ENCODE peak calls at places on chromosome 6, in four cellular contexts. One of them, this sample, is unnamed.

GRCh38 chr6:16781348-16782169 is 20.3 kb upstream of the ATXN1 start:
- ATAC-seq in IMR-90: no peak
- ATAC-seq in gastrocnemius medialis: peak
- ATAC-seq in pancreas: no peak
- ATAC-seq in this sample: no peak

GRCh38 chr6:11201772-11202512 is 30.5 kb downstream of the NEDD9 start:
- ATAC-seq in IMR-90: no peak
- ATAC-seq in gastrocnemius medialis: no peak
- ATAC-seq in pancreas: no peak
- ATAC-seq in this sample: no peak

GRCh38 chr6:55265409-55266114 is 61.7 kb upstream of the GFRAL start:
- ATAC-seq in IMR-90: no peak
- ATAC-seq in gastrocnemius medialis: no peak
- ATAC-seq in pancreas: no peak
- ATAC-seq in this sample: no peak

GRCh38 chr6:14831070-14831469 is 414.8 kb upstream of the JARID2 start:
- ATAC-seq in IMR-90: no peak
- ATAC-seq in gastrocnemius medialis: no peak
- ATAC-seq in pancreas: no peak
- ATAC-seq in this sample: no peak

GRCh38 chr6:163356324-163356723 is 58.2 kb upstream of the QKI start:
- ATAC-seq in IMR-90: peak
- ATAC-seq in gastrocnemius medialis: peak
- ATAC-seq in pancreas: no peak
- ATAC-seq in this sample: peak

GRCh38 chr6:132491881-132492280 is 21.0 kb downstream of the STX7 start:
- ATAC-seq in IMR-90: no peak
- ATAC-seq in gastrocnemius medialis: no peak
- ATAC-seq in pancreas: no peak
- ATAC-seq in this sample: no peak

GRCh38 chr6:70396796-70397729 is 16.2 kb upstream of the FAM135A start:
- ATAC-seq in IMR-90: no peak
- ATAC-seq in gastrocnemius medialis: no peak
- ATAC-seq in pancreas: no peak
- ATAC-seq in this sample: no peak

GRCh38 chr6:86686496-86686895 is 250.8 kb upstream of the HTR1E start:
- ATAC-seq in IMR-90: no peak
- ATAC-seq in gastrocnemius medialis: no peak
- ATAC-seq in pancreas: no peak
- ATAC-seq in this sample: no peak

GRCh38 chr6:13810688-13811446 is 3.5 kb downstream of the MCUR1 start:
- ATAC-seq in IMR-90: no peak
- ATAC-seq in gastrocnemius medialis: no peak
- ATAC-seq in pancreas: no peak
- ATAC-seq in this sample: no peak

GRCh38 chr6:20681243-20681684 is 147.0 kb downstream of the CDKAL1 start:
- ATAC-seq in IMR-90: peak
- ATAC-seq in gastrocnemius medialis: no peak
- ATAC-seq in pancreas: no peak
- ATAC-seq in this sample: no peak

GRCh38 chr6:20687494-20687893 is 153.2 kb downstream of the CDKAL1 start:
- ATAC-seq in IMR-90: no peak
- ATAC-seq in gastrocnemius medialis: no peak
- ATAC-seq in pancreas: no peak
- ATAC-seq in this sample: no peak

GRCh38 chr6:20684474-20684873 is 150.2 kb downstream of the CDKAL1 start:
- ATAC-seq in IMR-90: no peak
- ATAC-seq in gastrocnemius medialis: no peak
- ATAC-seq in pancreas: no peak
- ATAC-seq in this sample: no peak

GRCh38 chr6:20688710-20689500 is 154.6 kb downstream of the CDKAL1 start:
- ATAC-seq in IMR-90: peak
- ATAC-seq in gastrocnemius medialis: no peak
- ATAC-seq in pancreas: no peak
- ATAC-seq in this sample: no peak

GRCh38 chr6:20686142-20686541 is 151.9 kb downstream of the CDKAL1 start:
- ATAC-seq in IMR-90: no peak
- ATAC-seq in gastrocnemius medialis: no peak
- ATAC-seq in pancreas: no peak
- ATAC-seq in this sample: no peak
- TF ChIP-seq CTCF in IMR-90: no peak
- TF ChIP-seq CTCF in gastrocnemius medialis: no peak
- TF ChIP-seq CTCF in pancreas: no peak
- TF ChIP-seq CTCF in this sample: no peak

DNA sequence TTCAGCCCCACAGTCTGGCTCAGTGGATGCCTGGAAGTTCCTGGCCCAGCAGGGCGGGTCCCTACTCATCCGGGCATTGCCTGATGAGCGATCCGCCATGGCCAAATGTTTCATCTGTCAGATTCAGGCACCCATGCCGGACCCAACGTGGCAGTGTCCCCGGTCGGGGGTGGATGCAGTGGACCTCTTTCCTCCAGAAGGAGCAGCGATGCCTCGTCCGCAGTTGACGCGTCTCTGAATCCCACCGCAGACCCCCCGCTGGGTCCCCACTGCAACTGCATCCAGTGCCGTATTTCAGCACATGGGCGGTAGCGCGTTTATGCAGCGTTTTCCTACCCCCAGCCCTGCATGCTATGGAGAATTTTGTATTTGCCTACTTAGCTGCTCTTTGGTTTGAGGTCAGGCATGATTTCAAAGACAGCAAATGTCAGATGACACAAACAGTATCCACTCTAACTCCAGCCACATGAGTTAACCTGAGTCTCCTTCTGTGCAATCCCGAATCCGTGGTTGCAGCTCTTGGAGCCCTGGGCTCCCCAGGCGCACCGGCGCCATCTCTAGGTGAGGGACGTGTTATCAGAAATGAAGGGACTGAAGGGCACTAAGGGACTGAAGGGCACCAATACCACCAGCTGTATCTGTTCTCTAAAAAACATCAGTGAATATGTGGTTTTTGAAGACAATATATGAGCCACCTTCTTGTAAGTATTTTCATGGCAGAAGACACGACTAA is 72.6 kb upstream of the THBS2 start:
- ATAC-seq in IMR-90: peak
- ATAC-seq in gastrocnemius medialis: no peak
- ATAC-seq in pancreas: no peak
- ATAC-seq in this sample: no peak
- TF ChIP-seq CTCF in IMR-90: peak
- TF ChIP-seq CTCF in gastrocnemius medialis: no peak
- TF ChIP-seq CTCF in pancreas: no peak
- TF ChIP-seq CTCF in this sample: no peak

GRCh38 chr6:84763397-84764331 is 734 bp downstream of the TBX18 start:
- ATAC-seq in IMR-90: peak
- ATAC-seq in gastrocnemius medialis: peak
- ATAC-seq in pancreas: peak
- ATAC-seq in this sample: peak
- TF ChIP-seq CTCF in IMR-90: no peak
- TF ChIP-seq CTCF in gastrocnemius medialis: no peak
- TF ChIP-seq CTCF in pancreas: no peak
- TF ChIP-seq CTCF in this sample: no peak

DNA sequence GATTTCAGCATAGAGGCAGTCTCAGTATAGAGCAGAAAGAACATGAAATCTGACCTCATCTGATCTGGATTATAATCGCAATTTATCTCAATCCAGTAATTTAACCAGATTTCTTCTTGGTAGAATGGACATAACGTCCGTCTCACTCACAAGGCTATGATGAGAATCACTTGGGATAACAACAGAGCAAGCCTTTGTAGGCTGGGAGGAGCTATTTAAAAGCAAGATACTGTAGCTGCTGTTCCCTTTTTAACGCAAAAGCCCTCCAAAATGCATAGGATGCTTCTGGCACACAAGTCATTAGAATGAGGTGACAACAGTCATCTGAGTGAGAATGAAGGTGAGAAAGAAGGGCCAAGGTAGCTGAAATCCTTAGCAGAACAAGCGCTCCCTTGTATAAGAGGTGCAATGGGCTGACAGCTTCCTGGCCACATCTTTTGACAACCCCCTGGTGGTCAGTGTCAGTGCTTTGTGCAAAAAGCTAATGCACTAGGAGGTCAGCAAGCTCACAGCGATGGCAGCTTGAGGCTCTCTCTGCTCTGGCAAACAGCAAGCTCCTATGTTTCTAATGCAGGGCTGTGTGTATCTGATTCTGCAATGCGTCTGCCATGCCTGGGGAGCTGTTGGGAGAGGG is 16.4 kb downstream of the METTL24 start:
- ATAC-seq in IMR-90: peak
- ATAC-seq in gastrocnemius medialis: no peak
- ATAC-seq in pancreas: no peak
- ATAC-seq in this sample: no peak
- TF ChIP-seq CTCF in IMR-90: peak
- TF ChIP-seq CTCF in gastrocnemius medialis: no peak
- TF ChIP-seq CTCF in pancreas: no peak
- TF ChIP-seq CTCF in this sample: no peak

GRCh38 chr6:123715243-123715863 is 78.6 kb upstream of the TRDN start:
- ATAC-seq in IMR-90: no peak
- ATAC-seq in gastrocnemius medialis: peak
- ATAC-seq in pancreas: no peak
- ATAC-seq in this sample: no peak
- TF ChIP-seq CTCF in IMR-90: peak
- TF ChIP-seq CTCF in gastrocnemius medialis: peak
- TF ChIP-seq CTCF in pancreas: peak
- TF ChIP-seq CTCF in this sample: peak

GRCh38 chr6:114344971-114345274 is 2.1 kb upstream of the HS3ST5 start:
- ATAC-seq in IMR-90: no peak
- ATAC-seq in gastrocnemius medialis: no peak
- ATAC-seq in pancreas: no peak
- ATAC-seq in this sample: no peak

GRCh38 chr6:114342086-114342825 is 567 bp downstream of the HS3ST5 start:
- ATAC-seq in IMR-90: peak
- ATAC-seq in gastrocnemius medialis: peak
- ATAC-seq in pancreas: peak
- ATAC-seq in this sample: no peak

GRCh38 chr6:114343782-114344144 is 940 bp upstream of the HS3ST5 start:
- ATAC-seq in IMR-90: no peak
- ATAC-seq in gastrocnemius medialis: peak
- ATAC-seq in pancreas: no peak
- ATAC-seq in this sample: no peak

GRCh38 chr6:114344216-114344970 is 1.6 kb upstream of the HS3ST5 start:
- ATAC-seq in IMR-90: no peak
- ATAC-seq in gastrocnemius medialis: no peak
- ATAC-seq in pancreas: no peak
- ATAC-seq in this sample: no peak

DNA sequence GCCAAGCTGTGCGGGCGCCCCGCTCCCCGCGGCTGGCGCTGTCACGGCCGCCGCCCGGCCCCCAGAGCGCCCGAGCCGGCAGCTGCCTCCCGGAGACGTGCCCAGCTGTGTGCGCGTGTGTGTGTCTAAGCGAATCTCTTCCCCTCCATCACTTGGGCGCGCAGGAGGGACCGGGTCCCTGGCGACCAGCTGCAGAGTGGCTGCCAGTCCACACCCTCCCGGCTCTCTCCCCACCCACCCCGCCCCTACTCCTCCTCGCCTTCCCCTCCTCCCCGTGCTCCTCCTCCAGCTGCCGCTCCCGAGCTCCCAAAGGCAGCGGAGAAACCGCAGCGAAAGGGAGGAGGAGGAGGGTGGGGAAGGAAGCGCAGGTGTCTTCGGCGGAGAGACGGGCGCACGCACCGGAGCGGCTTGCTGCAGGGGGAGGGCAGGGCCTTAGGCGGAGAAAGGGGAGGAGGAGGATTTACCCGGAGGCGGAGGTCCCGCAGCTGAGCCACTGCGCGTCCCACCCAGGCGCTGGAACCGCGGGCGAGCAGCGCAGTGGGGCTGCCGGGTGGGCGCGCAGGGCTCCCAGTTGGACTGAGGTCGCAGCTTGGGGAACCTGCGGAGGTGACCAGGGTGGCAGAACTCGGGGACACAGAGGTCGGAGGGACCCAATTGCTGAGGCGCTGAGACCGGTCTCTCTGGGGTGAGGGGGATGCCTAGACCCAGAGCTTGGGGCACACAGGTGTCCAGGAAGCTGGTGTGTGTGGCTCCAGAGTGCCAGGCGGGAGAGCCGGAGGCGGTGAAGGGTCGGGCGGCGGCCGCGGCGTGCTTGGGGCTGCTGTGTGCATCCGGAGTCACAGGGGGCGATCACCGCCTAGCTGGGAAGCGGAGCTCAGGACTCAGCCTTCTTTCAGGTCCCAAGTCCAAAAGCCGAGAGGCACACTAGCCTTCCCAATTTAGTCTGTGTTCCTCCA is at the start of gene HS3ST5:
- ATAC-seq in IMR-90: peak
- ATAC-seq in gastrocnemius medialis: peak
- ATAC-seq in pancreas: peak
- ATAC-seq in this sample: peak
- TF ChIP-seq CTCF in IMR-90: peak
- TF ChIP-seq CTCF in gastrocnemius medialis: no peak
- TF ChIP-seq CTCF in pancreas: no peak
- TF ChIP-seq CTCF in this sample: no peak

GRCh38 chr6:85077098-85077497 is 312.7 kb upstream of the TBX18 start:
- ATAC-seq in IMR-90: no peak
- ATAC-seq in gastrocnemius medialis: no peak
- ATAC-seq in pancreas: no peak
- ATAC-seq in this sample: no peak
- TF ChIP-seq CTCF in IMR-90: no peak
- TF ChIP-seq CTCF in gastrocnemius medialis: no peak
- TF ChIP-seq CTCF in pancreas: no peak
- TF ChIP-seq CTCF in this sample: no peak